ENCODE peak calls at places on chromosomes 6 and 20, in four cellular contexts. One of them, this sample, is unnamed.

GRCh38 chr6:152054441-152054840 is 247.0 kb downstream of the ESR1 start:
- DNase-seq in bronchial epithelial cell: peak; percentile 49
- DNase-seq in skeletal muscle cell: peak; percentile 5
- DNase-seq in effector memory CD4-positive, alpha-beta T cell: no peak
- DNase-seq in this sample: no peak

GRCh38 chr6:101462576-101462975 is 69.1 kb downstream of the GRIK2 start:
- DNase-seq in skeletal muscle cell: no peak
- DNase-seq in effector memory CD4-positive, alpha-beta T cell: no peak
- DNase-seq in bronchial epithelial cell: no peak
- DNase-seq in this sample: no peak

GRCh38 chr20:13649548-13649947 is 10.8 kb upstream of the TASP1 start:
- DNase-seq in effector memory CD4-positive, alpha-beta T cell: no peak
- DNase-seq in bronchial epithelial cell: no peak
- DNase-seq in skeletal muscle cell: no peak
- DNase-seq in this sample: no peak

GRCh38 chr6:45930419-45931059 is 85.1 kb downstream of the CLIC5 start:
- DNase-seq in effector memory CD4-positive, alpha-beta T cell: peak; percentile 38
- DNase-seq in skeletal muscle cell: peak; percentile 13
- DNase-seq in bronchial epithelial cell: peak; percentile 44
- DNase-seq in this sample: peak; percentile 87

GRCh38 chr6:16511723-16512584 is 249.3 kb downstream of the ATXN1 start:
- DNase-seq in effector memory CD4-positive, alpha-beta T cell: no peak
- DNase-seq in bronchial epithelial cell: peak; percentile 55
- DNase-seq in skeletal muscle cell: no peak
- DNase-seq in this sample: no peak

GRCh38 chr6:158018851-158019361 is 37.2 kb downstream of the SYNJ2 start:
- DNase-seq in effector memory CD4-positive, alpha-beta T cell: no peak
- DNase-seq in bronchial epithelial cell: no peak
- DNase-seq in skeletal muscle cell: no peak
- DNase-seq in this sample: no peak

GRCh38 chr6:133026705-133027104 is 212.3 kb downstream of the RPS12 start:
- DNase-seq in skeletal muscle cell: no peak
- DNase-seq in bronchial epithelial cell: no peak
- DNase-seq in effector memory CD4-positive, alpha-beta T cell: no peak
- DNase-seq in this sample: no peak

GRCh38 chr6:475341-475740 is 83.8 kb downstream of the IRF4 start:
- DNase-seq in skeletal muscle cell: no peak
- DNase-seq in effector memory CD4-positive, alpha-beta T cell: no peak
- DNase-seq in bronchial epithelial cell: no peak
- DNase-seq in this sample: no peak

GRCh38 chr6:137043710-137044365 is 927 bp downstream of the IL20RA start:
- DNase-seq in bronchial epithelial cell: peak; percentile 50
- DNase-seq in effector memory CD4-positive, alpha-beta T cell: no peak
- DNase-seq in skeletal muscle cell: no peak
- DNase-seq in this sample: no peak

GRCh38 chr20:63734111-63734945 is 2.1 kb upstream of the LIME1 start:
- DNase-seq in skeletal muscle cell: no peak
- DNase-seq in bronchial epithelial cell: no peak
- DNase-seq in effector memory CD4-positive, alpha-beta T cell: no peak
- DNase-seq in this sample: no peak

GRCh38 chr6:137213331-137213740 is 5.8 kb downstream of the IFNGR1 start:
- DNase-seq in effector memory CD4-positive, alpha-beta T cell: no peak
- DNase-seq in bronchial epithelial cell: no peak
- DNase-seq in skeletal muscle cell: no peak
- DNase-seq in this sample: no peak

GRCh38 chr6:152170702-152171667 is 363.5 kb downstream of the ESR1 start:
- DNase-seq in bronchial epithelial cell: no peak
- DNase-seq in effector memory CD4-positive, alpha-beta T cell: peak; percentile 30
- DNase-seq in skeletal muscle cell: no peak
- DNase-seq in this sample: no peak

GRCh38 chr20:52747736-52748135 is 224.4 kb upstream of the TSHZ2 start:
- DNase-seq in effector memory CD4-positive, alpha-beta T cell: no peak
- DNase-seq in bronchial epithelial cell: peak; percentile 22
- DNase-seq in skeletal muscle cell: no peak
- DNase-seq in this sample: no peak

GRCh38 chr6:168216741-168217140 is 102.8 kb downstream of the DACT2 start:
- DNase-seq in bronchial epithelial cell: no peak
- DNase-seq in skeletal muscle cell: no peak
- DNase-seq in effector memory CD4-positive, alpha-beta T cell: no peak
- DNase-seq in this sample: no peak

GRCh38 chr6:48101277-48101676 is 9.7 kb downstream of the PTCHD4 start:
- DNase-seq in effector memory CD4-positive, alpha-beta T cell: no peak
- DNase-seq in skeletal muscle cell: peak; percentile 36
- DNase-seq in bronchial epithelial cell: peak; percentile 81
- DNase-seq in this sample: no peak

GRCh38 chr20:4038047-4038459 is 22.7 kb upstream of the RNF24 start:
- DNase-seq in bronchial epithelial cell: peak; percentile 65
- DNase-seq in skeletal muscle cell: no peak
- DNase-seq in effector memory CD4-positive, alpha-beta T cell: peak; percentile 66
- DNase-seq in this sample: peak; percentile 76

GRCh38 chr6:169177516-169178196 is 76.0 kb downstream of the THBS2 start:
- DNase-seq in skeletal muscle cell: no peak
- DNase-seq in effector memory CD4-positive, alpha-beta T cell: no peak
- DNase-seq in bronchial epithelial cell: no peak
- DNase-seq in this sample: no peak

GRCh38 chr6:118249680-118250079 is 298.4 kb upstream of the PLN start:
- DNase-seq in skeletal muscle cell: no peak
- DNase-seq in effector memory CD4-positive, alpha-beta T cell: no peak
- DNase-seq in bronchial epithelial cell: no peak
- DNase-seq in this sample: no peak
- H3K4me3 ChIP-seq in skeletal muscle cell: no peak overlapping the region
- H3K4me3 ChIP-seq in effector memory CD4-positive, alpha-beta T cell: no peak overlapping the region
- H3K4me3 ChIP-seq in bronchial epithelial cell: no peak overlapping the region
- H3K4me3 ChIP-seq in this sample: no peak overlapping the region

DNA sequence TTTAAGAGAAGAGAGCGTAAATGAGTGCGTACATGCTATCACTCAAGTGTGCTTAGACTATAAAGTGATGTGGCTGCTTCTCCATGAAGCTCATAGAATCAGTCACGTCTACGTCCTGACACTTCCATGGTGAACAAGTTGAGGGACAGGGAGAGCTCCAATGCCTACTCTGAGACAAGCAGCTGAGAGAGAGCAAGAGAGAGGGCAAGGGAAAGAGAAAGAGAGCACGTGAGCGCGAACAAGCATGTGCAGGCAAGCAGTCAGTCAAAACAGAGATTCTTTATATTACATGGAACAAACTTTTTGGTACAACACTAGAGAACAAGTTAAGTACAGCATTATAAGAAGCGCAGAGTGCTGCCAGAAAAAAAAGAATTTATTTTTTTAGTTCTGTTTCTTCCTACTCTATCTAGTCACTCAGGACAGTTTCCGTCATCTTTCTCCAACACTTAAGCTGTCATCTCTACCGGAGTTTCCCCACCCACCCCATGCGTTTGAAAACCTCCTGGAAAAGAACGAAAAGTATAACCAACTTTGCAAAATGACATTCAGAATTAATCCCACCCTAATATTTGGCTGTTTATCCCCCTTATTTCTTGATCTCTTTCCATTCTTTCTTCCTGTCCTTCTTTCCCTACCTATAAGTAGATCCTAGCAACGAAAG is 61.8 kb downstream of the EPB41L2 start:
- DNase-seq in effector memory CD4-positive, alpha-beta T cell: no peak
- DNase-seq in bronchial epithelial cell: peak; percentile 33
- DNase-seq in skeletal muscle cell: no peak
- DNase-seq in this sample: no peak
- H3K4me3 ChIP-seq in effector memory CD4-positive, alpha-beta T cell: no peak overlapping the region
- H3K4me3 ChIP-seq in bronchial epithelial cell: peak overlapping the region; percentile 18
- H3K4me3 ChIP-seq in skeletal muscle cell: no peak overlapping the region
- H3K4me3 ChIP-seq in this sample: no peak overlapping the region

GRCh38 chr6:10901751-10902150 is 14.9 kb downstream of the SYCP2L start:
- DNase-seq in bronchial epithelial cell: no peak
- DNase-seq in effector memory CD4-positive, alpha-beta T cell: no peak
- DNase-seq in skeletal muscle cell: no peak
- DNase-seq in this sample: peak; percentile 48
- H3K4me3 ChIP-seq in bronchial epithelial cell: no peak overlapping the region
- H3K4me3 ChIP-seq in effector memory CD4-positive, alpha-beta T cell: no peak overlapping the region
- H3K4me3 ChIP-seq in skeletal muscle cell: no peak overlapping the region
- H3K4me3 ChIP-seq in this sample: no peak overlapping the region

DNA sequence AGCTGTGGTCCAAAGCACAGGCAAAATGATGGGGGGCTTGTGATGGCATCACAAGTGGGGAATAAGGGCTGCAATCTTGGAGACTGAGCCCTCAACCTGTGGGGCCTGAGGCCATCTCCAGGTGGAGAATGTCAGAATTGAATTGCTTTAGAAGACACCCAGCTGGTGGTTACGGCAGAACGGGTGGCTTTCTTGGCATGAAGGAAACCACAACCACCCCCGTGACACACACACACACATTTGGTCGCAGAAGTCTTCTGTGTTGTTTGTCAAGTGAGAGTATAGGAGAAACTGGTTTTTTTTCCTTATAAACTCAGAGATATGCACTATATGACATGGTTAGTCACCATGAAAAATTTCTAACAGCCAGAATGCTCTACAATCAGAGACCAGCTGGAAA is 139.5 kb upstream of the CDH4 start:
- DNase-seq in skeletal muscle cell: no peak
- DNase-seq in effector memory CD4-positive, alpha-beta T cell: no peak
- DNase-seq in bronchial epithelial cell: no peak
- DNase-seq in this sample: no peak
- H3K4me3 ChIP-seq in skeletal muscle cell: no peak overlapping the region
- H3K4me3 ChIP-seq in effector memory CD4-positive, alpha-beta T cell: no peak overlapping the region
- H3K4me3 ChIP-seq in bronchial epithelial cell: no peak overlapping the region
- H3K4me3 ChIP-seq in this sample: no peak overlapping the region

DNA sequence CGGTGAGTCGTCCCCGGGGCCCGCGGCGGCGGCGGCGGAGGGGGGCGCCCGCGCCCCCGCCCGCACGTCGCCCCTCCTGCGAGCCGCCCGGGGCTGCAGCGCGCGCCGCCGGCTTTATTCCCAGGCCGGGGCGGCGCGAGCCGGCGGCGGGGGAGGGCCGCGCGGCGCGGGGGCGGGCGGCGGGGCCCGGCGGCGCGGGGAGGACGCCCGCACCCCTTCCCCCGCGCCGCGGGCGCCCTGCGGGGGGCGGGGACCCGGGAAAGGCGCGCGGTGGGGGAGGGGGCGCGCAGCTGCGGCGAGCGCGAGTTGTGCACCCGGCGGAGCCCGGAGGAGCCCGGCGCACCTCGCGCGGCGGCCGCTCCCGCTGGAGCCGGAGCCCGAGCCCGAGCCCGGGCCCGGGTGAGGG is 646 bp downstream of the HMGA1 start:
- DNase-seq in effector memory CD4-positive, alpha-beta T cell: no peak
- DNase-seq in bronchial epithelial cell: no peak
- DNase-seq in skeletal muscle cell: no peak
- DNase-seq in this sample: no peak
- H3K4me3 ChIP-seq in effector memory CD4-positive, alpha-beta T cell: peak overlapping the region; percentile 81
- H3K4me3 ChIP-seq in bronchial epithelial cell: peak overlapping the region; percentile 85
- H3K4me3 ChIP-seq in skeletal muscle cell: peak overlapping the region; percentile 83
- H3K4me3 ChIP-seq in this sample: peak overlapping the region; percentile 72

DNA sequence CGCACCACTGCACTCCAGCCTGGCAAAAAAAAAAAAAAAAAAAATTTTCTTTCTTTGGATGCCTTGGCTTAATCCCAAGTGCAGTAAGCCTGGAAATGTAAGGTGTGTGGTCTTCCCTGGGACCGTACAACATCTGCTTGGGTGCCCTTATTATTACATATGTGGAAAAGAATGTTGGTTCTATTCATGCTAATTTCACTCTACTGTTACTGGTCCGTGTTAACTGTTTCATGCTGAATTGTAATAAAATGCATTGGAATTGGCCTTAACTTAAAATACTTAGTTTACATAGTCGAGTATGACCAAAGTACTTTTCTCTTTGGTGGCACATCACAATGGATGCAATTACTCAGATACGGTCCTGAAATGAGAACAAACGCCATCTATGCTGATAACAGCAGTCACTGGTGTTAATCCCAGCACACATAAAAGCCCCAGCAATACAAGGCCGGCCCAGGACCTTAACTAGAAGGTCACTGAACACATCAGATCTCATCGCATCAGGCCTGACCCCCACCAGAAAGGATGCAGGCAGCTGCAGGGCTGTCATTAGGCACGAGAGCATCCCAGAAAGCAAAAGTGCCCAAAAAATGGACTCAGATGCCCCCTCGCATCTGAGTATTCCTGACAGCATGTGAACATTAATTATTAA is 1.2 kb downstream of the SERPINB6 start:
- DNase-seq in effector memory CD4-positive, alpha-beta T cell: no peak
- DNase-seq in skeletal muscle cell: no peak
- DNase-seq in bronchial epithelial cell: no peak
- DNase-seq in this sample: no peak
- H3K4me3 ChIP-seq in effector memory CD4-positive, alpha-beta T cell: peak overlapping the region; percentile 78
- H3K4me3 ChIP-seq in skeletal muscle cell: peak overlapping the region; percentile 56
- H3K4me3 ChIP-seq in bronchial epithelial cell: peak overlapping the region; percentile 62
- H3K4me3 ChIP-seq in this sample: peak overlapping the region; percentile 85

GRCh38 chr20:44911264-44911921 is 1.5 kb downstream of the PABPC1L start:
- DNase-seq in skeletal muscle cell: no peak
- DNase-seq in bronchial epithelial cell: peak; percentile 48
- DNase-seq in effector memory CD4-positive, alpha-beta T cell: peak; percentile 18
- DNase-seq in this sample: no peak
- H3K4me3 ChIP-seq in skeletal muscle cell: no peak overlapping the region
- H3K4me3 ChIP-seq in bronchial epithelial cell: no peak overlapping the region
- H3K4me3 ChIP-seq in effector memory CD4-positive, alpha-beta T cell: no peak overlapping the region
- H3K4me3 ChIP-seq in this sample: no peak overlapping the region

GRCh38 chr20:56827763-56828162 is 198.7 kb downstream of the TFAP2C start:
- DNase-seq in bronchial epithelial cell: no peak
- DNase-seq in skeletal muscle cell: no peak
- DNase-seq in effector memory CD4-positive, alpha-beta T cell: no peak
- DNase-seq in this sample: no peak

GRCh38 chr20:56828402-56828801 is 199.3 kb downstream of the TFAP2C start:
- DNase-seq in bronchial epithelial cell: no peak
- DNase-seq in effector memory CD4-positive, alpha-beta T cell: no peak
- DNase-seq in skeletal muscle cell: no peak
- DNase-seq in this sample: no peak

GRCh38 chr20:56826971-56827645 is 198.0 kb downstream of the TFAP2C start:
- DNase-seq in effector memory CD4-positive, alpha-beta T cell: no peak
- DNase-seq in bronchial epithelial cell: peak; percentile 91
- DNase-seq in skeletal muscle cell: no peak
- DNase-seq in this sample: no peak

GRCh38 chr20:56831795-56832194 is 202.7 kb downstream of the TFAP2C start:
- DNase-seq in bronchial epithelial cell: no peak
- DNase-seq in effector memory CD4-positive, alpha-beta T cell: no peak
- DNase-seq in skeletal muscle cell: no peak
- DNase-seq in this sample: no peak

GRCh38 chr20:56829788-56830385 is 200.8 kb downstream of the TFAP2C start:
- DNase-seq in skeletal muscle cell: no peak
- DNase-seq in bronchial epithelial cell: peak; percentile 37
- DNase-seq in effector memory CD4-positive, alpha-beta T cell: no peak
- DNase-seq in this sample: no peak
- H3K4me3 ChIP-seq in skeletal muscle cell: no peak overlapping the region
- H3K4me3 ChIP-seq in bronchial epithelial cell: no peak overlapping the region
- H3K4me3 ChIP-seq in effector memory CD4-positive, alpha-beta T cell: no peak overlapping the region
- H3K4me3 ChIP-seq in this sample: no peak overlapping the region

GRCh38 chr6:35729349-35729678 is 7.5 kb upstream of the ARMC12 start:
- DNase-seq in effector memory CD4-positive, alpha-beta T cell: no peak
- DNase-seq in bronchial epithelial cell: no peak
- DNase-seq in skeletal muscle cell: no peak
- DNase-seq in this sample: no peak

GRCh38 chr6:35729722-35730121 is 7.1 kb upstream of the ARMC12 start:
- DNase-seq in bronchial epithelial cell: no peak
- DNase-seq in skeletal muscle cell: no peak
- DNase-seq in effector memory CD4-positive, alpha-beta T cell: no peak
- DNase-seq in this sample: no peak

GRCh38 chr6:35727206-35727934 is 9.5 kb upstream of the ARMC12 start:
- DNase-seq in effector memory CD4-positive, alpha-beta T cell: no peak
- DNase-seq in skeletal muscle cell: peak; percentile 95
- DNase-seq in bronchial epithelial cell: peak; percentile 51
- DNase-seq in this sample: peak; percentile 68

GRCh38 chr6:35728663-35729348 is 8.0 kb upstream of the ARMC12 start:
- DNase-seq in effector memory CD4-positive, alpha-beta T cell: no peak
- DNase-seq in skeletal muscle cell: no peak
- DNase-seq in bronchial epithelial cell: peak; percentile 59
- DNase-seq in this sample: peak; percentile 84

GRCh38 chr6:35727935-35728662 is 8.7 kb upstream of the ARMC12 start:
- DNase-seq in bronchial epithelial cell: peak; percentile 85
- DNase-seq in skeletal muscle cell: peak; percentile 99
- DNase-seq in effector memory CD4-positive, alpha-beta T cell: peak; percentile 83
- DNase-seq in this sample: peak; percentile 92
- H3K4me3 ChIP-seq in bronchial epithelial cell: peak overlapping the region; percentile 37
- H3K4me3 ChIP-seq in skeletal muscle cell: peak overlapping the region; percentile 47
- H3K4me3 ChIP-seq in effector memory CD4-positive, alpha-beta T cell: peak overlapping the region; percentile 44
- H3K4me3 ChIP-seq in this sample: peak overlapping the region; percentile 53

This sample was measured in Peyer's patch.